ENCODE peak calls at places on chromosomes 11 and 22, in ten cellular contexts. M, Y, I, N, A, C, W, V, U and G are unnamed samples.

GRCh38 chr11:61056566-61056965 is 45.7 kb upstream of the CD5 start:
- DNase-seq in M (no peak), Y (no peak), I (no peak), N (no peak), A (no peak), C (no peak), W (no peak), V (no peak), U (no peak), G (no peak)

GRCh38 chr11:71988050-71988449 is 10.7 kb upstream of the IL18BP start:
- DNase-seq in M (no peak), Y (no peak), I (no peak), N (peak), A (no peak), C (no peak), W (no peak), V (peak), U (peak), G (no peak)

GRCh38 chr11:71206186-71206585 is 46.2 kb downstream of the SHANK2 start:
- DNase-seq in M (no peak), Y (peak), I (no peak), N (no peak), A (no peak), C (no peak), W (no peak), V (no peak), U (no peak), G (no peak)

GRCh38 chr11:28738549-28738948 is 630.4 kb downstream of the METTL15 start:
- DNase-seq in M (no peak), Y (no peak), I (no peak), N (no peak), A (no peak), C (no peak), W (no peak), V (no peak), U (no peak), G (no peak)

GRCh38 chr11:77725433-77725832 is 87.8 kb upstream of the CLNS1A start:
- DNase-seq in M (no peak), Y (no peak), I (no peak), N (no peak), A (peak), C (no peak), W (no peak), V (no peak), U (no peak), G (no peak)

GRCh38 chr11:29782447-29782846 is 234.4 kb downstream of the KCNA4 start:
- DNase-seq in M (no peak), Y (no peak), I (no peak), N (no peak), A (no peak), C (no peak), W (no peak), V (no peak), U (no peak), G (no peak)

GRCh38 chr11:61961570-61962212 is 5.7 kb downstream of the FTH1 start:
- DNase-seq in M (peak), Y (no peak), I (no peak), N (peak), A (no peak), C (peak), W (no peak), V (peak), U (no peak), G (no peak)

GRCh38 chr22:35301370-35301874 is 1.7 kb downstream of the TOM1 start:
- DNase-seq in M (peak), Y (peak), I (no peak), N (peak), A (no peak), C (no peak), W (peak), V (peak), U (peak), G (no peak)

GRCh38 chr11:62876712-62877111 is 4.0 kb upstream of the SLC3A2 start:
- DNase-seq in M (no peak), Y (no peak), I (no peak), N (no peak), A (no peak), C (no peak), W (peak), V (no peak), U (no peak), G (no peak)

GRCh38 chr22:45553333-45554039 is 50.8 kb downstream of the FBLN1 start:
- DNase-seq in M (peak), Y (peak), I (peak), N (peak), A (peak), C (peak), W (no peak), V (peak), U (peak), G (peak)

GRCh38 chr22:49873228-49873940 is 19.7 kb downstream of the ZBED4 start:
- DNase-seq in M (peak), Y (no peak), I (no peak), N (no peak), A (no peak), C (no peak), W (no peak), V (no peak), U (no peak), G (no peak)

GRCh38 chr11:69671734-69672465 is 3.3 kb downstream of the LTO1 start:
- DNase-seq in M (no peak), Y (no peak), I (no peak), N (no peak), A (no peak), C (no peak), W (no peak), V (no peak), U (no peak), G (no peak)

GRCh38 chr11:69674267-69674885 is 777 bp downstream of the LTO1 start:
- DNase-seq in M (peak), Y (no peak), I (peak), N (peak), A (peak), C (no peak), W (no peak), V (peak), U (peak), G (no peak)

GRCh38 chr11:69677744-69678143 is 2.6 kb upstream of the LTO1 start:
- DNase-seq in M (no peak), Y (no peak), I (no peak), N (no peak), A (no peak), C (no peak), W (no peak), V (no peak), U (no peak), G (no peak)

GRCh38 chr11:69670158-69670845 is 4.9 kb downstream of the LTO1 start:
- DNase-seq in M (peak), Y (no peak), I (peak), N (peak), A (peak), C (peak), W (peak), V (peak), U (peak), G (peak)

DNA sequence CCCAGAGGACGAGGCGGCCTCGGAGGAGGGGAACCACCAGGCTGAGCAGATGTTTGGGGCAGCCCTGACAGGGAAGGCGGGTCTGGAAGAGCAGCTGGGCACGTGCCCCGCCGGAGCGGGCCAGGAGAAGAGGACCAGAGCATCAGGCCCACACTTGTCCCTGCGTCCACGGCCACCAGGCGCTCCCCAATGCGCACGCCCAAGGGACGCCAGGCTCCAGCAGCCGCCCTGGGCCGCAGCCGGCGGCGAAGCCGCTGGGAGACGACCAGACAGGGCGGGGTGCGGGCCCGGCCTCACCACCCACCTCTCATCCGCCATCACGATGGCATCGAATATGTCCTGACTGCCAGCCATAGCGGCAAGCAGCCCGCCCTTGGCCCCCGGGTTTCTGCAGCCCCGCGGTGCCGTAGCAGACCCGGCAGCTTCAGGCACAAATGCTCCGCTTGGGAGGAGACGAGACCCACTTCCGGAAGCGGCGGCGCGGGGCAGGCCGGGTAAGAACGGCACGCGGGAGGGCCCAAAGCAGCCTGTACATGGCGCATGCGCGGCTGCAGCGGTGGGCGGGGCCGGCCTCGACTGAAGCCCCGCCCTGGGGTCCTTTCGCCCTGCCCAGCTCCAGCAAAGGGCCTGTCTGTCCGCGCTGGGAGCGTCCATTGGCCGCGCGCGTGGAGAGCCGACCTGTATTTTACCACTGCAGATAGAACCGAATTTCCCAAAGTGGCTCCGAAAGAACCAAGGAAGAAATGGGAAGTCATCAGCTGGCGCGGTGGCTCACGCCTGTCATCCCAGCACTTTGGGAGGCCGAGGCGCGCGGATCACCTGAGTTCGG is at the start of gene LTO1:
- DNase-seq in M (peak), Y (peak), I (peak), N (peak), A (peak), C (peak), W (peak), V (peak), U (peak), G (peak)
- TF ChIP-seq CTCF in M (no peak), Y (no peak), I (peak), N (no peak), A (no peak), C (peak), W (no peak), V (no peak), U (no peak), G (peak)

DNA sequence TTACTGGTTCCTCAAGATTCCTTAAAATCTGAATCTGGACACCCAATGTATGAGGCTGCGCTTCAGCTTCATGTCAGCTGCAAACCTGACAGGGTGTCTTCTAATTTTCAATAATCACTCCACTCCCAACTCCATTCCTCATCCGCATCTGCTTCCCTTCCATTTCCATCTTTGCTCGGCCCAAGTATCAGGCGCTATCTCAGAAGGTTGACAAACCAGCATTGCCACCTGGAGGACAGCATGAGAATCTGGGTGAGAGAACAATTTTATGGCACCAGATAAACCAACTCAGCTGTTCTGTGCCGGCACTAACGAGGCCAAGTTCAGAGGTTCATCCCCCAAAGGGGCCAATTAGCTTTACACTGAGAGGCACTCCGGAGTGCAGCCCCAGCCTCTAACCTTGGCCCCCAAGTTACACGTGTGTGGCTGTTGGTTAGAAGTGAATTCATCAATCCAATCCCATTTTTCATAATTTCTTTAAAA is 79.1 kb upstream of the LMO2 start:
- DNase-seq in M (no peak), Y (peak), I (peak), N (peak), A (peak), C (no peak), W (no peak), V (peak), U (no peak), G (peak)
- TF ChIP-seq CTCF in M (peak), Y (peak), I (peak), N (peak), A (peak), C (peak), W (peak), V (peak), U (peak), G (peak)

DNA sequence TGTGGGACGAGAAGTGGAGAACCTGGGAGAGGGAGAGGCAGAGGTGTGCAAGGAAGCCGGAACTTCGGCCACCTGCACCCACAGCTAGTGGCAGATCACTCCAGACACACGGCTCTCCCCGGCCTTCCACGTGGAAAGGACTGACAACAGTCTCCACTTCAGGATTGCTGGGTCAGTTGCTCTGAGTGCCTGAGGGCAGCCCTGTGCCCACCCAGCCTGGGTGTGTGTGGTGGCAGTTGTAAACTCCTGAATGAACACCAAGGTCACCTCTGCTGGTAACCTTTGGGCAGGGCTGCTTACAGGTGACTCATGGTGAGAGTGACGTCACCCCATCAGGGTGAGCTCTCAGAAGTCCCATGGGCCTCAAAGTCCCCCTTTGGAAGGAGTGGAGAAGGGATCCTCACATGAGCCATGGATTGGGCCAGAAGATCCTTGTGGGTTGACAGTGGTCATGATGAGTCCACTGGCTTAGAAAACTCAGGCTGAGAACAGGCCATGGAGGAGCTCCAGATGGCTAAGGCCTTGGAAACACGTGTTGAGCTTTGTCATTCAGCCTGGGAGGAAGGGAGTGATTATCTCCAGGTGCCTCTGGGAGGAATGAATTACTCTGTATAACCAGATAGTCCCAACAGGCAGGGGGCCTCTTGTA is 71.3 kb downstream of the BCR start:
- DNase-seq in M (no peak), Y (no peak), I (no peak), N (no peak), A (no peak), C (no peak), W (no peak), V (no peak), U (no peak), G (no peak)
- TF ChIP-seq CTCF in M (no peak), Y (no peak), I (no peak), N (no peak), A (no peak), C (no peak), W (no peak), V (no peak), U (no peak), G (no peak)

DNA sequence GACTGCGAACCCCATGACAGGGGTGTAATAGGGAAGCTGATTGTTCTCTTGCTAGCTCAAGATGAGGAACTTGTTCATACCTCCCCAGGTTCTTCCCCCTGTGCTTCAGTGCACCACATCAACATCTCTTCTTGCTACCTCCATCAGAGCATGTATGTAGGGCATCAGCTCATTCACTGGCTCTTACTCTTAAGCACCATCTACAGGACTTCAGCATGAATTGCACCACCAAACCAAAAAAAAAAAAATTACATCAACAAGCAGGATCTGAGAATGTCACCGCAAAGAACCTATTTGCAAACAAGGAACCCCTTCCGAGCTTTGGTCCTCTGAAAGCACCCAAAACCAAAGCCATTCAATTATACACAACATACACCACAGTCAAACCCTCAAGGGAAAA is 2226.5 kb upstream of the RAG2 start:
- DNase-seq in M (no peak), Y (no peak), I (no peak), N (no peak), A (no peak), C (no peak), W (no peak), V (no peak), U (no peak), G (no peak)
- TF ChIP-seq CTCF in M (no peak), Y (peak), I (peak), N (no peak), A (peak), C (no peak), W (peak), V (peak), U (no peak), G (peak)

GRCh38 chr11:133681901-133682300 is 149.6 kb upstream of the OPCML start:
- DNase-seq in M (no peak), Y (no peak), I (no peak), N (no peak), A (no peak), C (no peak), W (no peak), V (no peak), U (no peak), G (peak)
- TF ChIP-seq CTCF in M (no peak), Y (no peak), I (peak), N (no peak), A (no peak), C (peak), W (no peak), V (no peak), U (no peak), G (peak)